ENCODE peak calls at places on chromosomes 11 and 22, in nine cellular contexts. J is amniotic epithelial cell; K is effector CD4-positive, alpha-beta T cell; Y is foreskin fibroblast; P is activated T-cell treated with anti-CD3 and anti-CD28 coated beads for 48 hours; N is fibroblast of mammary gland; U is NCI-H748 treated with DMSO at 0.1 percent for 48 hours; W is RWPE1; H is GM19239. B is an unnamed sample.

GRCh38 chr11:115929618-115930129 is 425.5 kb upstream of the CADM1 start:
- DNase-seq in H (no peak), P (no peak), W (no peak), Y (no peak), U (no peak), K (no peak), N (no peak), J (no peak), B (no peak)

GRCh38 chr22:37663521-37664140 is 5.1 kb downstream of the PDXP start:
- DNase-seq in K (no peak), J (peak; percentile 80), N (no peak), Y (no peak), H (no peak), W (no peak), P (no peak), U (no peak), B (no peak)

GRCh38 chr11:85930879-85931366 is 75.7 kb downstream of the CCDC83 start:
- DNase-seq in K (no peak), N (no peak), U (peak; percentile 72), H (no peak), J (no peak), Y (no peak), P (no peak), W (no peak), B (no peak)

GRCh38 chr11:92941676-92942571 is 27.5 kb upstream of the MTNR1B start:
- DNase-seq in W (peak; percentile 63), U (no peak), Y (peak; percentile 7), P (no peak), K (no peak), N (peak; percentile 44), H (peak; percentile 33), J (peak; percentile 21), B (peak; percentile 61)

GRCh38 chr11:1570001-1570453 is 2.0 kb downstream of the DUSP8 start:
- DNase-seq in Y (no peak), N (no peak), K (no peak), P (no peak), H (no peak), U (no peak), J (no peak), W (no peak), B (no peak)

GRCh38 chr22:37061611-37062365 is 10.2 kb downstream of the KCTD17 start:
- DNase-seq in U (no peak), P (no peak), W (no peak), N (no peak), H (no peak), K (no peak), J (peak; percentile 19), Y (no peak), B (no peak)

GRCh38 chr11:10490398-10491232 is 35.6 kb downstream of the AMPD3 start:
- DNase-seq in K (no peak), U (no peak), W (peak; percentile 74), N (peak; percentile 100), P (no peak), Y (peak; percentile 100), J (peak; percentile 96), H (no peak), B (peak; percentile 99)

GRCh38 chr11:80477178-80477577 is 1036.3 kb upstream of the TENM4 start:
- DNase-seq in Y (no peak), U (no peak), N (no peak), W (no peak), J (no peak), H (no peak), K (no peak), P (no peak), B (no peak)

GRCh38 chr11:3137486-3138177 is 27.5 kb downstream of the OSBPL5 start:
- DNase-seq in W (no peak), J (no peak), U (no peak), H (no peak), K (no peak), P (no peak), Y (no peak), N (peak; percentile 34), B (no peak)

GRCh38 chr22:43057641-43058040 is 31.6 kb downstream of the TTLL1 start:
- DNase-seq in J (no peak), H (no peak), U (no peak), W (no peak), P (no peak), N (no peak), K (no peak), Y (no peak), B (no peak)

GRCh38 chr22:39496131-39496838 is 5.8 kb upstream of the MIEF1 start:
- DNase-seq in J (peak; percentile 67), W (no peak), H (no peak), K (peak; percentile 35), P (peak; percentile 49), U (peak; percentile 13), N (peak; percentile 58), Y (peak; percentile 52), B (peak; percentile 66)

GRCh38 chr11:77179048-77179447 is 51.0 kb downstream of the MYO7A start:
- DNase-seq in J (no peak), U (no peak), K (no peak), H (no peak), W (no peak), P (no peak), Y (no peak), N (no peak), B (no peak)

GRCh38 chr11:114463999-114464398 is 24.7 kb downstream of the REXO2 start:
- DNase-seq in P (no peak), K (no peak), U (no peak), J (no peak), W (no peak), H (no peak), N (no peak), Y (no peak), B (no peak)

GRCh38 chr11:48210052-48210451 is 6.6 kb upstream of the OR4B1 start:
- DNase-seq in W (no peak), N (peak; percentile 5), Y (no peak), K (no peak), P (no peak), H (no peak), U (no peak), J (no peak), B (peak; percentile 26)

GRCh38 chr11:119750056-119750455 is 21.1 kb upstream of the NECTIN1 start:
- DNase-seq in Y (no peak), U (no peak), H (no peak), P (no peak), J (no peak), N (no peak), W (no peak), K (no peak), B (no peak)

GRCh38 chr11:10693509-10694071 is at the start of gene IRAG1:
- DNase-seq in U (no peak), J (peak; percentile 12), N (peak; percentile 34), W (no peak), P (no peak), Y (peak; percentile 42), H (no peak), K (no peak), B (peak; percentile 75)

GRCh38 chr11:10701982-10702381 is 8.4 kb upstream of the IRAG1 start:
- DNase-seq in Y (peak; percentile 50), H (no peak), P (no peak), W (no peak), U (no peak), N (peak; percentile 60), K (no peak), J (peak; percentile 17), B (no peak)

GRCh38 chr22:31748490-31748889 is 1.4 kb downstream of the PRR14L start:
- DNase-seq in H (no peak), W (no peak), Y (no peak), J (no peak), N (peak; percentile 28), P (no peak), U (no peak), K (no peak), B (no peak)

GRCh38 chr11:78532991-78533861 is 41.4 kb downstream of the NARS2 start:
- DNase-seq in K (no peak), N (no peak), P (no peak), H (no peak), U (no peak), Y (no peak), J (no peak), W (no peak), B (no peak)

GRCh38 chr11:61888043-61888442 is 3.3 kb downstream of the FADS3 start:
- DNase-seq in H (no peak), K (no peak), U (no peak), Y (peak; percentile 91), P (no peak), J (peak; percentile 78), W (peak; percentile 84), N (peak; percentile 87), B (peak; percentile 94)

GRCh38 chr22:42646569-42647525 is 2.3 kb downstream of the CYB5R3 start:
- DNase-seq in P (no peak), Y (no peak), H (no peak), U (no peak), N (no peak), W (no peak), J (peak; percentile 84), K (no peak), B (peak; percentile 43)

GRCh38 chr11:17748761-17749721 is 14.5 kb downstream of the KCNC1 start:
- DNase-seq in Y (no peak), K (no peak), U (no peak), J (no peak), H (no peak), W (no peak), P (no peak), N (no peak), B (no peak)

GRCh38 chr22:42758929-42759629 is 38.4 kb upstream of the A4GALT start:
- DNase-seq in N (peak; percentile 92), W (no peak), H (no peak), U (no peak), Y (no peak), P (no peak), J (peak; percentile 77), K (no peak), B (no peak)

GRCh38 chr11:101862410-101863233 is 52.2 kb upstream of the CEP126 start:
- DNase-seq in Y (peak; percentile 79), W (peak; percentile 62), H (no peak), U (no peak), N (peak; percentile 83), P (no peak), K (no peak), J (peak; percentile 81), B (peak; percentile 17)

GRCh38 chr11:74627381-74627780 is 35.0 kb downstream of the POLD3 start:
- DNase-seq in J (no peak), P (no peak), H (no peak), U (no peak), N (no peak), Y (no peak), K (no peak), W (no peak), B (no peak)

GRCh38 chr22:24421428-24421931 is 5.9 kb upstream of the ADORA2A start:
- DNase-seq in Y (no peak), U (no peak), W (no peak), J (no peak), P (no peak), H (peak; percentile 59), K (peak; percentile 19), N (no peak), B (no peak)

GRCh38 chr11:129143335-129143734 is 48.8 kb downstream of the ARHGAP32 start:
- DNase-seq in J (peak; percentile 98), K (no peak), H (no peak), P (no peak), U (no peak), W (peak; percentile 90), N (peak; percentile 99), Y (peak; percentile 98), B (peak; percentile 63)

GRCh38 chr11:69644962-69645675 is 4.2 kb downstream of the CCND1 start:
- DNase-seq in Y (no peak), N (no peak), J (no peak), K (no peak), P (no peak), U (no peak), W (no peak), H (no peak), B (no peak)

GRCh38 chr22:50624347-50625130 is 3.4 kb downstream of the ARSA start:
- DNase-seq in H (no peak), K (no peak), U (no peak), J (no peak), N (no peak), W (no peak), P (no peak), Y (no peak), B (no peak)